ENCODE peak calls at places on chromosome 1, in five cellular contexts. D is NCI-H69, I is kidney epithelial cell, U is substantia nigra, P is H54. F is an unnamed sample.

GRCh38 chr1:154972517-154973343 is 1.8 kb upstream of the CKS1B start:
- DNase-seq in U (peak), I (peak), P (peak), D (no peak), F (peak)

GRCh38 chr1:18907021-18907913 is 4.9 kb upstream of the ALDH4A1 start:
- DNase-seq in U (peak), P (peak), D (peak), I (no peak), F (peak)

GRCh38 chr1:26405281-26405915 is 5.2 kb upstream of the LIN28A start:
- DNase-seq in U (no peak), D (no peak), P (no peak), I (no peak), F (peak)

GRCh38 chr1:185045793-185046441 is 559 bp downstream of the RNF2 start:
- DNase-seq in D (peak), I (no peak), P (peak), U (peak), F (peak)

GRCh38 chr1:70156529-70157120 is 48.8 kb downstream of the LRRC40 start:
- DNase-seq in I (no peak), P (no peak), D (no peak), U (no peak), F (peak)

GRCh38 chr1:118785246-118785645 is 202.9 kb downstream of the TBX15 start:
- DNase-seq in U (no peak), P (no peak), D (no peak), I (peak), F (no peak)

GRCh38 chr1:182833271-182833670 is 5.9 kb upstream of the DHX9 start:
- DNase-seq in I (peak), P (peak), D (no peak), U (no peak), F (peak)

GRCh38 chr1:223331929-223332328 is 32.0 kb downstream of the SUSD4 start:
- DNase-seq in P (peak), U (no peak), I (peak), D (no peak), F (peak)

GRCh38 chr1:174114788-174115448 is 44.4 kb upstream of the RABGAP1L start:
- DNase-seq in D (peak), I (peak), P (peak), U (no peak), F (peak)

GRCh38 chr1:215932558-215932957 is 365.5 kb downstream of the KCTD3 start:
- DNase-seq in P (no peak), U (no peak), I (no peak), D (no peak), F (no peak)

GRCh38 chr1:31663622-31664452 is 19.2 kb upstream of the PEF1 start:
- DNase-seq in P (peak), U (peak), I (no peak), D (peak), F (peak)

GRCh38 chr1:97565886-97566285 is 354.9 kb downstream of the DPYD start:
- DNase-seq in P (no peak), I (no peak), U (no peak), D (no peak), F (no peak)

GRCh38 chr1:243525085-243525487 is 269.2 kb downstream of the SDCCAG8 start:
- DNase-seq in D (peak), I (peak), U (no peak), P (no peak), F (peak)

GRCh38 chr1:86868477-86868876 is 45.4 kb downstream of the SELENOF start:
- DNase-seq in D (no peak), P (no peak), U (no peak), I (no peak), F (peak)

GRCh38 chr1:169585184-169585583 is 1.1 kb downstream of the F5 start:
- DNase-seq in U (no peak), I (no peak), D (no peak), P (no peak), F (no peak)

GRCh38 chr1:155463865-155464264 is 98.7 kb downstream of the ASH1L start:
- DNase-seq in P (no peak), D (no peak), U (no peak), I (peak), F (peak)

GRCh38 chr1:184945678-184946412 is 28.5 kb downstream of the NIBAN1 start:
- DNase-seq in P (no peak), D (no peak), U (no peak), I (no peak), F (peak)

GRCh38 chr1:8155528-8156186 is 129.5 kb upstream of the ERRFI1 start:
- DNase-seq in U (no peak), D (no peak), P (no peak), I (no peak), F (peak)

GRCh38 chr1:206955476-206956312 is 9.4 kb upstream of the PIGR start:
- DNase-seq in P (no peak), I (no peak), D (peak), U (no peak), F (no peak)

GRCh38 chr1:110508038-110508437 is 10.9 kb downstream of the KCNA10 start:
- DNase-seq in P (no peak), I (no peak), D (no peak), U (no peak), F (peak)

GRCh38 chr1:177302365-177303044 is 131.7 kb downstream of the BRINP2 start:
- DNase-seq in I (no peak), P (no peak), D (no peak), U (peak), F (no peak)

GRCh38 chr1:5888606-5889211 is 103.5 kb downstream of the NPHP4 start:
- DNase-seq in I (no peak), P (no peak), U (no peak), D (no peak), F (no peak)

GRCh38 chr1:20301463-20302092 is 10.9 kb downstream of the VWA5B1 start:
- DNase-seq in I (no peak), P (no peak), D (no peak), U (no peak), F (peak)

GRCh38 chr1:29055160-29055559 is 68.5 kb downstream of the TMEM200B start:
- DNase-seq in D (no peak), I (no peak), P (no peak), U (no peak), F (peak)

GRCh38 chr1:111879086-111879485 is 110.4 kb downstream of the KCND3 start:
- DNase-seq in U (no peak), I (no peak), D (no peak), P (no peak), F (peak)

GRCh38 chr1:201707027-201707426 is 121.9 kb upstream of the IPO9 start:
- DNase-seq in D (no peak), I (no peak), P (no peak), U (no peak), F (no peak)

GRCh38 chr1:210882414-210883221 is 251.3 kb downstream of the KCNH1 start:
- DNase-seq in U (no peak), D (no peak), P (peak), I (peak), F (peak)

GRCh38 chr1:229223498-229223897 is 47.4 kb upstream of the RAB4A start:
- DNase-seq in D (peak), U (no peak), P (no peak), I (no peak), F (no peak)

GRCh38 chr1:230212405-230212936 is 145.4 kb downstream of the GALNT2 start:
- DNase-seq in I (no peak), D (no peak), P (no peak), U (peak), F (no peak)

GRCh38 chr1:235067396-235068154 is 61.1 kb downstream of the TOMM20 start:
- DNase-seq in P (peak), I (peak), U (peak), D (peak), F (peak)

GRCh38 chr1:17439250-17440073 is at the start of gene RCC2:
- DNase-seq in P (no peak), U (peak), I (no peak), D (peak), F (peak)

GRCh38 chr1:25997759-25998074 is at the start of gene PAFAH2:
- DNase-seq in I (no peak), P (no peak), U (peak), D (no peak), F (no peak)

GRCh38 chr1:28392027-28392652 is 22.6 kb downstream of the PHACTR4 start:
- DNase-seq in I (peak), P (peak), D (no peak), U (no peak), F (peak)